ENCODE peak calls at places on chromosomes 13 and 19, in four cellular contexts. One of them, this sample, is unnamed.

GRCh38 chr13:49343731-49344130 is 96.0 kb downstream of the CDADC1 start:
- DNase-seq in SK-N-SH: no peak
- DNase-seq in AG08396: no peak
- DNase-seq in stimulated activated CD8-positive, alpha-beta memory T cell treated with anti-CD3 and anti-CD28 coated beads, Interleukin-7, amount 100 ng/mL, for 24 hours: no peak
- DNase-seq in this sample: no peak

GRCh38 chr13:73169971-73170370 is 111.2 kb downstream of the KLF5 start:
- DNase-seq in SK-N-SH: no peak
- DNase-seq in AG08396: no peak
- DNase-seq in stimulated activated CD8-positive, alpha-beta memory T cell treated with anti-CD3 and anti-CD28 coated beads, Interleukin-7, amount 100 ng/mL, for 24 hours: no peak
- DNase-seq in this sample: no peak

GRCh38 chr13:113527272-113527958 is 36.9 kb upstream of the DCUN1D2 start:
- DNase-seq in SK-N-SH: no peak
- DNase-seq in AG08396: no peak
- DNase-seq in stimulated activated CD8-positive, alpha-beta memory T cell treated with anti-CD3 and anti-CD28 coated beads, Interleukin-7, amount 100 ng/mL, for 24 hours: no peak
- DNase-seq in this sample: no peak

GRCh38 chr13:85386424-85386823 is 412.8 kb downstream of the SLITRK6 start:
- DNase-seq in SK-N-SH: peak; percentile 7
- DNase-seq in AG08396: no peak
- DNase-seq in stimulated activated CD8-positive, alpha-beta memory T cell treated with anti-CD3 and anti-CD28 coated beads, Interleukin-7, amount 100 ng/mL, for 24 hours: no peak
- DNase-seq in this sample: no peak

GRCh38 chr13:99959538-99960230 is 11.9 kb downstream of the ZIC5 start:
- DNase-seq in SK-N-SH: no peak
- DNase-seq in AG08396: no peak
- DNase-seq in stimulated activated CD8-positive, alpha-beta memory T cell treated with anti-CD3 and anti-CD28 coated beads, Interleukin-7, amount 100 ng/mL, for 24 hours: no peak
- DNase-seq in this sample: no peak

GRCh38 chr13:50131998-50132936 is 117.0 kb downstream of the KCNRG start:
- DNase-seq in SK-N-SH: no peak
- DNase-seq in AG08396: no peak
- DNase-seq in stimulated activated CD8-positive, alpha-beta memory T cell treated with anti-CD3 and anti-CD28 coated beads, Interleukin-7, amount 100 ng/mL, for 24 hours: no peak
- DNase-seq in this sample: no peak

GRCh38 chr13:46639033-46639981 is 86.3 kb downstream of the LRCH1 start:
- DNase-seq in SK-N-SH: no peak
- DNase-seq in AG08396: peak; percentile 17
- DNase-seq in stimulated activated CD8-positive, alpha-beta memory T cell treated with anti-CD3 and anti-CD28 coated beads, Interleukin-7, amount 100 ng/mL, for 24 hours: no peak
- DNase-seq in this sample: no peak

GRCh38 chr19:39084732-39085080 is 538 bp downstream of the ACP7 start:
- DNase-seq in SK-N-SH: no peak
- DNase-seq in AG08396: no peak
- DNase-seq in stimulated activated CD8-positive, alpha-beta memory T cell treated with anti-CD3 and anti-CD28 coated beads, Interleukin-7, amount 100 ng/mL, for 24 hours: no peak
- DNase-seq in this sample: no peak

GRCh38 chr13:41054212-41054877 is 7.0 kb upstream of the WBP4 start:
- DNase-seq in SK-N-SH: peak; percentile 41
- DNase-seq in AG08396: peak; percentile 21
- DNase-seq in stimulated activated CD8-positive, alpha-beta memory T cell treated with anti-CD3 and anti-CD28 coated beads, Interleukin-7, amount 100 ng/mL, for 24 hours: no peak
- DNase-seq in this sample: no peak

GRCh38 chr13:20332361-20333096 is 100.4 kb upstream of the GJB6 start:
- DNase-seq in SK-N-SH: no peak
- DNase-seq in AG08396: no peak
- DNase-seq in stimulated activated CD8-positive, alpha-beta memory T cell treated with anti-CD3 and anti-CD28 coated beads, Interleukin-7, amount 100 ng/mL, for 24 hours: no peak
- DNase-seq in this sample: no peak

GRCh38 chr19:416416-416815 is 7.5 kb upstream of the C2CD4C start:
- DNase-seq in SK-N-SH: no peak
- DNase-seq in AG08396: no peak
- DNase-seq in stimulated activated CD8-positive, alpha-beta memory T cell treated with anti-CD3 and anti-CD28 coated beads, Interleukin-7, amount 100 ng/mL, for 24 hours: no peak
- DNase-seq in this sample: peak; percentile 7

GRCh38 chr19:49414256-49414655 is 9.0 kb downstream of the PTH2 start:
- DNase-seq in SK-N-SH: no peak
- DNase-seq in AG08396: no peak
- DNase-seq in stimulated activated CD8-positive, alpha-beta memory T cell treated with anti-CD3 and anti-CD28 coated beads, Interleukin-7, amount 100 ng/mL, for 24 hours: no peak
- DNase-seq in this sample: no peak

GRCh38 chr19:49629659-49630058 is 10.3 kb downstream of the RRAS start:
- DNase-seq in SK-N-SH: no peak
- DNase-seq in AG08396: no peak
- DNase-seq in stimulated activated CD8-positive, alpha-beta memory T cell treated with anti-CD3 and anti-CD28 coated beads, Interleukin-7, amount 100 ng/mL, for 24 hours: no peak
- DNase-seq in this sample: no peak

GRCh38 chr13:50323440-50324070 is 308.3 kb downstream of the KCNRG start:
- DNase-seq in SK-N-SH: no peak
- DNase-seq in AG08396: peak; percentile 62
- DNase-seq in stimulated activated CD8-positive, alpha-beta memory T cell treated with anti-CD3 and anti-CD28 coated beads, Interleukin-7, amount 100 ng/mL, for 24 hours: no peak
- DNase-seq in this sample: no peak

GRCh38 chr13:71828117-71828516 is 38.9 kb downstream of the DACH1 start:
- DNase-seq in SK-N-SH: no peak
- DNase-seq in AG08396: no peak
- DNase-seq in stimulated activated CD8-positive, alpha-beta memory T cell treated with anti-CD3 and anti-CD28 coated beads, Interleukin-7, amount 100 ng/mL, for 24 hours: no peak
- DNase-seq in this sample: no peak

GRCh38 chr19:6466526-6467248 is 2.6 kb downstream of the CRB3 start:
- DNase-seq in SK-N-SH: no peak
- DNase-seq in AG08396: no peak
- DNase-seq in stimulated activated CD8-positive, alpha-beta memory T cell treated with anti-CD3 and anti-CD28 coated beads, Interleukin-7, amount 100 ng/mL, for 24 hours: no peak
- DNase-seq in this sample: no peak

GRCh38 chr19:34217952-34218817 is 36.2 kb upstream of the GARRE1 start:
- DNase-seq in SK-N-SH: peak; percentile 46
- DNase-seq in AG08396: peak; percentile 52
- DNase-seq in stimulated activated CD8-positive, alpha-beta memory T cell treated with anti-CD3 and anti-CD28 coated beads, Interleukin-7, amount 100 ng/mL, for 24 hours: no peak
- DNase-seq in this sample: no peak

This sample was measured in left cardiac atrium.